ENCODE peak calls at places on chromosomes 4 and X, in five cellular contexts. Q is AG09319, P is endothelial cell, S is thoracic aorta, N is suprapubic skin. L is an unnamed sample.

GRCh38 chr4:145511913-145512522 is 30.4 kb downstream of the SMAD1 start:
- DNase-seq in Q (no peak), P (no peak), S (no peak), N (no peak), L (no peak)

GRCh38 chrX:155662297-155662696 is 49.5 kb upstream of the TMLHE start:
- DNase-seq in Q (no peak), P (no peak), S (no peak), N (no peak), L (no peak)

GRCh38 chr4:73701116-73701515 is 39.3 kb upstream of the CXCL8 start:
- DNase-seq in Q (no peak), P (no peak), S (no peak), N (no peak), L (no peak)

GRCh38 chr4:100848865-100849264 is 331.0 kb upstream of the EMCN start:
- DNase-seq in Q (no peak), P (no peak), S (no peak), N (no peak), L (no peak)

GRCh38 chr4:52780627-52781354 is 29.6 kb upstream of the ERVMER34-1 start:
- DNase-seq in Q (no peak), P (no peak), S (no peak), N (no peak), L (no peak)

GRCh38 chr4:147678121-147678520 is 5.8 kb downstream of the PRMT9 start:
- DNase-seq in Q (no peak), P (no peak), S (no peak), N (no peak), L (no peak)

GRCh38 chr4:150518559-150518958 is 63.4 kb upstream of the MAB21L2 start:
- DNase-seq in Q (no peak), P (no peak), S (no peak), N (no peak), L (no peak)

GRCh38 chr4:150694438-150694837 is 112.5 kb downstream of the MAB21L2 start:
- DNase-seq in Q (no peak), P (no peak), S (no peak), N (no peak), L (no peak)

GRCh38 chr4:5364406-5364805 is 313.1 kb downstream of the STK32B start:
- DNase-seq in Q (no peak), P (no peak), S (no peak), N (no peak), L (no peak)

GRCh38 chr4:65589331-65589730 is 81.0 kb downstream of the EPHA5 start:
- DNase-seq in Q (no peak), P (no peak), S (no peak), N (no peak), L (no peak)

GRCh38 chrX:122220644-122221373 is 963.3 kb upstream of the GRIA3 start:
- DNase-seq in Q (no peak), P (no peak), S (no peak), N (no peak), L (no peak)

GRCh38 chr4:94298725-94299252 is 43.8 kb downstream of the HPGDS start:
- DNase-seq in Q (no peak), P (no peak), S (no peak), N (no peak), L (no peak)

GRCh38 chr4:158754385-158755180 is 14.2 kb upstream of the FNIP2 start:
- DNase-seq in Q (no peak), P (no peak), S (no peak), N (no peak), L (peak)

GRCh38 chr4:1961038-1961437 is 47.7 kb downstream of the NELFA start:
- DNase-seq in Q (no peak), P (no peak), S (no peak), N (no peak), L (no peak)

GRCh38 chrX:132040066-132040465 is 17.0 kb downstream of the STK26 start:
- DNase-seq in Q (no peak), P (no peak), S (no peak), N (no peak), L (no peak)

GRCh38 chr4:22877653-22878052 is 184.9 kb downstream of the GBA3 start:
- DNase-seq in Q (no peak), P (no peak), S (no peak), N (no peak), L (no peak)

GRCh38 chr4:30385650-30386049 is 334.5 kb upstream of the PCDH7 start:
- DNase-seq in Q (no peak), P (no peak), S (no peak), N (no peak), L (no peak)